ENCODE peak calls at places on chromosomes 13 and 19, in six cellular contexts. G is pancreas, A is uterus, V is cardiac muscle cell, H is Peyer's patch, T is Karpas-422. O is an unnamed sample. For H3K4me1 and H3K9me3, the result is how much of the 10 kb centered on the place peaks cover.

GRCh38 chr13:70016116-70016515 is 91.5 kb upstream of the ATXN8OS start:
- DNase-seq in G (no peak), A (no peak), V (no peak), H (no peak), T (no peak), O (no peak)

GRCh38 chr13:48144413-48145035 is 49.6 kb upstream of the MED4 start:
- DNase-seq in G (no peak), A (peak), V (no peak), H (peak), T (no peak), O (no peak)

GRCh38 chr13:43042410-43042921 is 19.1 kb downstream of the DNAJC15 start:
- DNase-seq in G (no peak), A (no peak), V (no peak), H (no peak), T (no peak), O (no peak)

GRCh38 chr19:16867211-16867610 is 21.6 kb upstream of the F2RL3 start:
- DNase-seq in G (no peak), A (no peak), V (no peak), H (no peak), T (no peak), O (no peak)

GRCh38 chr19:677601-678380 is 1.6 kb downstream of the FSTL3 start:
- DNase-seq in G (no peak), A (no peak), V (no peak), H (no peak), T (peak), O (no peak)

GRCh38 chr19:12833747-12834417 is 497 bp downstream of the RTBDN start:
- DNase-seq in G (peak), A (no peak), V (peak), H (no peak), T (peak), O (peak)

GRCh38 chr13:32264407-32264806 is 50.8 kb downstream of the ZAR1L start:
- DNase-seq in G (no peak), A (peak), V (no peak), H (no peak), T (peak), O (no peak)

GRCh38 chr13:70736622-70737317 is 628.5 kb upstream of the KLHL1 start:
- DNase-seq in G (no peak), A (no peak), V (no peak), H (no peak), T (no peak), O (no peak)

GRCh38 chr13:34161829-34162544 is 344.0 kb downstream of the RFC3 start:
- DNase-seq in G (no peak), A (no peak), V (peak), H (no peak), T (no peak), O (no peak)

GRCh38 chr13:40064154-40064713 is 408.8 kb downstream of the COG6 start:
- DNase-seq in G (no peak), A (no peak), V (no peak), H (no peak), T (no peak), O (no peak)

GRCh38 chr13:46469064-46469463 is 82.0 kb upstream of the RUBCNL start:
- DNase-seq in G (no peak), A (no peak), V (no peak), H (no peak), T (no peak), O (no peak)

GRCh38 chr13:98693756-98694155 is 58.7 kb downstream of the SLC15A1 start:
- DNase-seq in G (no peak), A (no peak), V (no peak), H (no peak), T (no peak), O (no peak)
- H3K4me1 ChIP-seq in G (under half), A (under half), V (under half), H (under half), T (under half), O (under half)

GRCh38 chr19:9650345-9650744 is 24.6 kb downstream of the ZNF562 start:
- DNase-seq in G (no peak), A (no peak), V (no peak), H (no peak), T (no peak), O (no peak)
- H3K9me3 ChIP-seq in G (under half), A (under half), V (under half), H (under half), T (under half), O (under half)

DNA sequence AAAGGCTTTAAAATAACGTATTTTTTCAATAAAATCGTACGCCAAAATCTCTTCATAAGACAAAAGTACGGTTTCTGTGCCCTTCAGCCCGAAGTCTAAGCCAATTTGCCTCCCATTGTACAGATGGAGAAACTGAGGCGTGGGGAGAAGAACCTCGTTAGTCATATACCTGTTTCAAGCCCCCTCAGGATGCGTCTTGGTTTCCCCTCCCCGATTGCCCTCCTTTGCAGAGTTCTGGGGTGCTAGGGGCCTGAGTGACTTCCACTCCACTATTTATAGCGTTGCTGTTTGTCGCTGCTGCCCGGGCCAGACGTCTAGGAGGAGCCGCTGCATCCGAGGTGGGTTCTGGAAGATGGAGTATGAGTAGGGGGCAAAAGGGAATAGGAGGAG is 2.3 kb upstream of the LTBP4 start:
- DNase-seq in G (no peak), A (no peak), V (no peak), H (no peak), T (no peak), O (no peak)
- H3K4me3 ChIP-seq in G (no peak), A (no peak), V (peak), H (no peak), T (no peak), O (no peak)

GRCh38 chr19:19444694-19445155 is 39.2 kb downstream of the GATAD2A start:
- DNase-seq in G (no peak), A (no peak), V (no peak), H (peak), T (peak), O (no peak)
- H3K4me1 ChIP-seq in G (under half), A (under half), V (under half), H (under half), T (under half), O (under half)

GRCh38 chr19:8695911-8696310 is 2.7 kb downstream of the ACTL9 start:
- DNase-seq in G (no peak), A (no peak), V (no peak), H (no peak), T (no peak), O (no peak)
- H3K9me3 ChIP-seq in G (under half), A (under half), V (under half), H (under half), T (under half), O (under half)